ENCODE peak calls at places on chromosomes 6 and 20, in four cellular contexts. R is transverse colon, J is dorsolateral prefrontal cortex, V is ascending aorta. L is an unnamed sample. For H3K27me3, the result is how much of the 10 kb centered on the place peaks cover.

GRCh38 chr20:59939879-59940128 is 301 bp downstream of the PPP1R3D start:
- DNase-seq in R (peak), J (no peak), V (no peak), L (no peak)

GRCh38 chr20:59145926-59146800 is 17.5 kb upstream of the ZNF831 start:
- DNase-seq in J (no peak), V (no peak), R (no peak), L (no peak)

GRCh38 chr6:71585472-71585871 is 296.9 kb downstream of the OGFRL1 start:
- DNase-seq in V (no peak), R (no peak), J (no peak), L (no peak)

GRCh38 chr20:48209102-48209501 is 423.8 kb upstream of the SULF2 start:
- DNase-seq in R (no peak), J (no peak), V (no peak), L (no peak)

GRCh38 chr20:44723391-44723790 is 8.2 kb downstream of the CCN5 start:
- DNase-seq in V (no peak), J (no peak), R (no peak), L (no peak)

GRCh38 chr6:154070657-154071056 is 31.6 kb downstream of the OPRM1 start:
- DNase-seq in R (no peak), J (no peak), V (no peak), L (no peak)

GRCh38 chr20:20367681-20368413 is at the start of gene INSM1:
- DNase-seq in J (peak), V (no peak), R (no peak), L (peak)

GRCh38 chr6:82909551-82909950 is 156.1 kb downstream of the UBE3D start:
- DNase-seq in V (no peak), R (no peak), J (no peak), L (no peak)

GRCh38 chr6:169223006-169223405 is 30.6 kb downstream of the THBS2 start:
- DNase-seq in V (no peak), J (no peak), R (no peak), L (no peak)

GRCh38 chr20:53738039-53738944 is 144.7 kb upstream of the ZNF217 start:
- DNase-seq in V (no peak), R (peak), J (no peak), L (peak)

GRCh38 chr6:128316258-128316952 is 204.0 kb downstream of the PTPRK start:
- DNase-seq in V (no peak), R (no peak), J (no peak), L (no peak)

GRCh38 chr20:38724603-38725457 is 544 bp downstream of the SLC32A1 start:
- DNase-seq in V (no peak), R (no peak), J (no peak), L (no peak)
- H3K27me3 ChIP-seq in V (half or more), R (half or more), J (half or more), L (half or more)

GRCh38 chr20:23923311-23923710 is 43.8 kb upstream of the CST5 start:
- DNase-seq in J (no peak), R (no peak), V (no peak), L (no peak)
- TF ChIP-seq CTCF in J (no peak), R (no peak), V (no peak), L (no peak)

DNA sequence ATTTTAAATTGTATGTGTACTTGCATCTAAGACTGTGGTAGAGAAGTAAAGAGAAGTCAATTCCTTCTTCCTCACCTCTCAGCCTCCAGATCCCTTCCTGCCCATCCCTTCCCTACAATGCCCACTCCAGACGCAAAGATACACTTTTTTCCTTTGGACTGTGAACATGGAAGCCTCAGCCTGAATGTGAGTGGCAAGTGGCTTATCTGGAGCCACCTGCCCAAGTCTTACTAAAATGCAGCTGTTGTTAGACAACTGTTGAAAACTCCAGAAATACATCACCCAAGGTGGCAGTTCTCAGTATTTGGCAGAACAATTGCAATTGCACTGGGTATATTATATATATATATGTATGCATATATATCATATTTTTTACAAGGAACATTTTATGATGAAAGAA is 7.5 kb downstream of the VGLL2 start:
- DNase-seq in V (no peak), R (no peak), J (no peak), L (no peak)
- H3K27me3 ChIP-seq in V (under half), R (half or more), J (under half), L (half or more)

DNA sequence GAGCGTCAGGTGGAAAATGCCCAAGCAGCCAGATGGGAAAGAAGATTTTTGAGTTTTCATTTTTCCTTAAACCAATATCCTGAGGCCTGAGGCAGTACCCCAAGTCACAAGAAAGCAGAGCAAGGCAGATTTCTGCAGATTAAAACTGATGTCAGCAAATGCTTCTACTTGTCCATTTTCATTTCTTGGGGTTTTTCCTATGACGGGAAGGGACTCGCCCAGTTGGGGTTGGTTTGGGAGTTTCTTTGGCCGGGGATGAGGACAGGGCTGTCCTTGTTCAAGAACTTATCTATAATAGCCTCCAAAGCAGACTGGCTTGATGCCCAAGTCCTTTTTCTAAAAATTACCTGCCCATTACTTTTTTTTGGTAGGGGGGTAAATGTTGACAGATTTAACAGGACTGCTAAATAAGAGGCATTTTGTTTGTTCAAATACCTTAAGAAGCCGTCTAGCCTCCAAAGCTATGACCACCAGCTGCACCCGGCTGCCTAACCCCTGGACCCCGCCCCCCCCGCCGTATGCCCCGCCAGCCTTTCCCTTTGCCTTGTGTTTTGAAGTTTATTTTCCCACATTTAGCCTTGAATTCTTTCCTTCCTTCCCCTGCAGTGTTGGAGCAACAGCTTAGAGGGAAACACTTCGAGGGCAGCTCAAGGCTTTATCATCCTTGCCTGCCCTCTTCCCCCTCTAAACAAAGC is 2.5 kb downstream of the KCNK5 start:
- DNase-seq in V (no peak), R (no peak), J (no peak), L (no peak)
- TF ChIP-seq CTCF in V (no peak), R (no peak), J (no peak), L (no peak)

GRCh38 chr6:148492654-148493290 is 150.1 kb downstream of the SASH1 start:
- DNase-seq in R (no peak), J (no peak), V (no peak), L (no peak)
- H3K27me3 ChIP-seq in R (under half), J (under half), V (under half), L (under half)

GRCh38 chr20:50138479-50139393 is 14.8 kb downstream of the PEDS1 start:
- DNase-seq in R (no peak), V (no peak), J (peak), L (no peak)
- TF ChIP-seq CTCF in R (no peak), V (no peak), J (peak), L (no peak)

GRCh38 chr6:130730600-130730999 is 96.6 kb upstream of the SMLR1 start:
- DNase-seq in R (no peak), J (no peak), V (no peak), L (no peak)
- H3K27me3 ChIP-seq in R (under half), J (under half), V (under half), L (under half)

DNA sequence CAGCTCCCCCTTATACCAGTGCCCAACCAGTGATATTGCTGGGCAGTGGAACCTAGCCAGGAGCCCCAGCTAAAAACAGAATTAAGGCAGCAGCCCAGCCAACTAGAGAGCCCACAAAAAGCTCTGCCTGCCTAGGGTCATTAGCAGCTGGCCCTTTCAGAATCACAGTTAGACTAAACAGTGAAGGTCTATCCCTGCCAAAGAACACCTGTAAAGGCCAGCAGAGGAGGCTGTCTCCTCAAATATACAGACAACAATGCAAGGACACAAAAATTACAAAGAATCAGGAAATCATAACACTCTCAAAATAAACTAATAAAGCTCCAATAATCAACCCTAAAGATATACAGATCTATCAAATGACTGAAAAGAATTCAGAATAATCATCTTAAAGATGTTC is 77.8 kb upstream of the HTR1E start:
- DNase-seq in V (no peak), R (no peak), J (no peak), L (no peak)
- TF ChIP-seq CTCF in V (no peak), R (no peak), J (no peak), L (no peak)

DNA sequence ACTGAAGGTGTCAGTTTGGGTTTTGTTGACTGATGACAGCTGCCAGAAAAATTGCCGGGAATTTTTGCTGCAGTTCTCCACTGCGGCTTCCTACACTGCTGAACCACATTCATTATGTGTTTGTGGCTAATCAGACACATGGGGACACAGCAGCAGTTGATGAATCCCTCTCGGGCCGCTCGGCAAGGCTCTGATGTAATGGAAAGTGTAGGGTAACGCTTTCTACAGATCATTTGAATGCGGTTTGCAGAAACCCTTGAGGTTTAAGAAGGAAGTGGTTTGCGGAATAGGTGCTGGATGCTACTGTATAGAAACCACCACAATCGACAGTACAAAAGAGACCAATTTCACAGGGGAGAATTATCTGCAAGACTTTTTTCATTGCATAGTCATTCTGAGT is 138.7 kb upstream of the SASH1 start:
- DNase-seq in R (no peak), J (no peak), V (no peak), L (peak)
- H3K27me3 ChIP-seq in R (under half), J (under half), V (under half), L (under half)

DNA sequence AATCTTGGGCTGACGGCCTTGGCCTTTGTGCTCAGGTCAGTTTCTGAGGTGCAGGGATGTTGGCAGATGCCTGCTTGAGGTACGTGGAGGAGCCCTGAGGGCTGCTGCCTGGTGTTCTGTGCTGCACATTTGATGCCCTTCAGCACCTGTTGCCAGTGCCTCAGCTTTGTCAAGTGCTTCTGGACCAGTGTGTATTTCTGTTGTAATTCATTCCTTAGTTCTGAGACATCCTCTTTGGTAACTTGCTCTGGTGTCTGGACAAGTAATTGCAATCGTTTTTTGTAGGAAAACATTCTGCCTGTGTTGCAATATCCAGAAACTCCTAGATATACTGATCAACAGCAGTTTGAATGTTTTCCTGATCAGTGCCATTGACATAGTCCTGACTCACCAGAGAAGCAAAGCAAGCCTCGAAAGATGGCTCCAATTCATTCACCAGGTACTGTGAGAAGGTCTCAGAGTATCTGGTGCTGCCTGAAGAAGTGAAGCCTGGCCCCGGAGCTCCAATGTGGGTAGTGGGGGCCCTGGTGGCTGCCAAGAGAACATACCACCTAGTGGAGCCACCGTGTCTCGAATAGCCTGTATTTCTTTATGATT is 26.7 kb downstream of the ZNF337 start:
- DNase-seq in R (no peak), J (no peak), V (no peak), L (peak)
- TF ChIP-seq CTCF in R (no peak), J (no peak), V (no peak), L (peak)

L was measured in A673.